ENCODE peak calls at places on chromosomes 6 and 20, in ten cellular contexts. K is pancreas, N is left ventricle myocardium inferior, C is iPS DF 6.9, M is Karpas-422, U is cardiac muscle cell, D is thoracic aorta, W is right lobe of liver, O is IMR-90, E is aorta. Z is an unnamed sample. For H3K36me3 and H3K27me3, the result is how much of the 10 kb centered on the place peaks cover.

GRCh38 chr6:90222724-90223198 is 73.9 kb downstream of the BACH2 start:
- DNase-seq in K (no peak), N (no peak), C (no peak), M (no peak), U (no peak), D (no peak), W (no peak), O (peak), E (no peak), Z (no peak)

GRCh38 chr6:35044771-35045275 is 96.3 kb downstream of the TCP11 start:
- DNase-seq in K (no peak), N (no peak), C (no peak), M (no peak), U (no peak), D (no peak), W (no peak), O (no peak), E (peak), Z (peak)

GRCh38 chr6:19734061-19734460 is 103.1 kb upstream of the ID4 start:
- DNase-seq in K (no peak), N (no peak), C (no peak), M (no peak), U (no peak), D (no peak), W (no peak), O (no peak), E (no peak), Z (no peak)

GRCh38 chr6:166627875-166628849 is 1.1 kb upstream of the RPS6KA2 start:
- DNase-seq in K (peak), N (peak), C (no peak), M (peak), U (peak), D (no peak), W (peak), O (peak), E (peak), Z (peak)

GRCh38 chr6:53064726-53065265 is 408 bp upstream of the FBXO9 start:
- DNase-seq in K (peak), N (peak), C (peak), M (peak), U (peak), D (peak), W (peak), O (peak), E (peak), Z (peak)

GRCh38 chr6:43096451-43097097 is 20.5 kb downstream of the PTK7 start:
- DNase-seq in K (no peak), N (no peak), C (no peak), M (no peak), U (no peak), D (no peak), W (no peak), O (peak), E (peak), Z (peak)

GRCh38 chr6:100173211-100173610 is 179.2 kb upstream of the MCHR2 start:
- DNase-seq in K (no peak), N (no peak), C (no peak), M (no peak), U (no peak), D (no peak), W (no peak), O (no peak), E (no peak), Z (no peak)

GRCh38 chr6:34514593-34515472 is 41.3 kb downstream of the SPDEF start:
- DNase-seq in K (no peak), N (peak), C (peak), M (no peak), U (peak), D (no peak), W (no peak), O (peak), E (peak), Z (no peak)

GRCh38 chr6:151497935-151498726 is 4.3 kb downstream of the CCDC170 start:
- DNase-seq in K (no peak), N (no peak), C (no peak), M (no peak), U (no peak), D (no peak), W (no peak), O (peak), E (no peak), Z (no peak)

GRCh38 chr6:56510984-56511531 is 131.6 kb downstream of the DST start:
- DNase-seq in K (peak), N (no peak), C (no peak), M (no peak), U (no peak), D (no peak), W (no peak), O (peak), E (no peak), Z (no peak)

GRCh38 chr6:110878751-110879539 is 4.4 kb downstream of the AMD1 start:
- DNase-seq in K (no peak), N (no peak), C (no peak), M (no peak), U (peak), D (no peak), W (peak), O (peak), E (no peak), Z (peak)

GRCh38 chr6:73878403-73878802 is 182.4 kb downstream of the CD109 start:
- DNase-seq in K (no peak), N (no peak), C (no peak), M (no peak), U (no peak), D (no peak), W (no peak), O (no peak), E (no peak), Z (no peak)

GRCh38 chr6:116572162-116572561 is 858 bp downstream of the RWDD1 start:
- DNase-seq in K (peak), N (peak), C (no peak), M (peak), U (peak), D (no peak), W (peak), O (peak), E (no peak), Z (peak)

GRCh38 chr6:56693988-56694387 is 51.3 kb upstream of the DST start:
- DNase-seq in K (no peak), N (no peak), C (no peak), M (no peak), U (no peak), D (no peak), W (no peak), O (no peak), E (no peak), Z (no peak)

GRCh38 chr20:38167851-38168760 is 3.0 kb upstream of the TGM2 start:
- DNase-seq in K (no peak), N (peak), C (no peak), M (no peak), U (no peak), D (peak), W (peak), O (peak), E (peak), Z (peak)

GRCh38 chr20:22905667-22906066 is 129.4 kb upstream of the SSTR4 start:
- DNase-seq in K (peak), N (peak), C (no peak), M (no peak), U (no peak), D (no peak), W (no peak), O (no peak), E (no peak), Z (peak)

GRCh38 chr6:106110167-106110826 is 24.2 kb downstream of the PRDM1 start:
- DNase-seq in K (no peak), N (no peak), C (no peak), M (no peak), U (no peak), D (no peak), W (no peak), O (no peak), E (no peak), Z (no peak)

GRCh38 chr20:25064561-25064960 is 6.6 kb upstream of the ACSS1 start:
- DNase-seq in K (no peak), N (no peak), C (no peak), M (no peak), U (no peak), D (no peak), W (peak), O (no peak), E (no peak), Z (no peak)

GRCh38 chr6:3315841-3316240 is 57.1 kb downstream of the PSMG4 start:
- DNase-seq in K (no peak), N (no peak), C (no peak), M (no peak), U (no peak), D (no peak), W (no peak), O (no peak), E (no peak), Z (no peak)

GRCh38 chr6:145569140-145569539 is 166.2 kb downstream of the EPM2A start:
- DNase-seq in K (no peak), N (no peak), C (no peak), M (no peak), U (no peak), D (no peak), W (no peak), O (peak), E (no peak), Z (no peak)

GRCh38 chr20:46074006-46074405 is 15.8 kb downstream of the NCOA5 start:
- DNase-seq in K (no peak), N (no peak), C (no peak), M (no peak), U (no peak), D (no peak), W (no peak), O (no peak), E (no peak), Z (no peak)

GRCh38 chr20:46073443-46073842 is 16.3 kb downstream of the NCOA5 start:
- DNase-seq in K (no peak), N (no peak), C (no peak), M (no peak), U (no peak), D (no peak), W (no peak), O (no peak), E (no peak), Z (no peak)

GRCh38 chr20:46073024-46073423 is 16.7 kb downstream of the NCOA5 start:
- DNase-seq in K (no peak), N (no peak), C (no peak), M (no peak), U (no peak), D (no peak), W (no peak), O (no peak), E (no peak), Z (no peak)

GRCh38 chr20:46070215-46070910 is 19.4 kb downstream of the NCOA5 start:
- DNase-seq in K (no peak), N (no peak), C (no peak), M (no peak), U (no peak), D (no peak), W (no peak), O (peak), E (no peak), Z (no peak)

GRCh38 chr20:46071573-46071972 is 18.2 kb downstream of the NCOA5 start:
- DNase-seq in K (no peak), N (no peak), C (no peak), M (no peak), U (no peak), D (no peak), W (no peak), O (no peak), E (no peak), Z (no peak)
- H3K36me3 ChIP-seq in K (under half), N (half or more), C (under half), M (under half), U (under half), D (under half), W (under half), O (under half), E (under half), Z (half or more)

GRCh38 chr20:57482148-57482547 is 42.8 kb downstream of the CTCFL start:
- DNase-seq in K (no peak), N (no peak), C (no peak), M (peak), U (no peak), D (no peak), W (no peak), O (no peak), E (no peak), Z (no peak)

GRCh38 chr20:57483287-57484050 is 41.5 kb downstream of the CTCFL start:
- DNase-seq in K (no peak), N (no peak), C (no peak), M (peak), U (no peak), D (no peak), W (no peak), O (no peak), E (no peak), Z (no peak)

GRCh38 chr20:57482796-57483195 is 42.1 kb downstream of the CTCFL start:
- DNase-seq in K (no peak), N (no peak), C (no peak), M (no peak), U (no peak), D (no peak), W (no peak), O (no peak), E (no peak), Z (no peak)

GRCh38 chr20:57484772-57485171 is 40.2 kb downstream of the CTCFL start:
- DNase-seq in K (no peak), N (no peak), C (no peak), M (no peak), U (no peak), D (no peak), W (no peak), O (no peak), E (no peak), Z (no peak)

GRCh38 chr20:57485770-57486169 is 39.2 kb downstream of the CTCFL start:
- DNase-seq in K (no peak), N (no peak), C (no peak), M (no peak), U (no peak), D (no peak), W (no peak), O (no peak), E (no peak), Z (no peak)
- H3K27me3 ChIP-seq in K (under half), N (under half), C (under half), M (under half), U (under half), D (under half), W (under half), O (under half), E (under half), Z (under half)

GRCh38 chr6:30334077-30334476 is 7.3 kb downstream of the TRIM39 start:
- DNase-seq in K (no peak), N (no peak), C (no peak), M (no peak), U (no peak), D (no peak), W (no peak), O (peak), E (no peak), Z (no peak)

GRCh38 chr6:30327232-30327746 is 562 bp downstream of the TRIM39 start:
- DNase-seq in K (no peak), N (no peak), C (no peak), M (no peak), U (no peak), D (no peak), W (no peak), O (no peak), E (no peak), Z (no peak)

GRCh38 chr6:30329331-30329730 is 2.6 kb downstream of the TRIM39 start:
- DNase-seq in K (no peak), N (peak), C (no peak), M (no peak), U (no peak), D (no peak), W (no peak), O (no peak), E (no peak), Z (no peak)

GRCh38 chr6:30326446-30327231 is at the start of gene TRIM39:
- DNase-seq in K (peak), N (peak), C (no peak), M (peak), U (peak), D (peak), W (peak), O (peak), E (peak), Z (peak)

DNA sequence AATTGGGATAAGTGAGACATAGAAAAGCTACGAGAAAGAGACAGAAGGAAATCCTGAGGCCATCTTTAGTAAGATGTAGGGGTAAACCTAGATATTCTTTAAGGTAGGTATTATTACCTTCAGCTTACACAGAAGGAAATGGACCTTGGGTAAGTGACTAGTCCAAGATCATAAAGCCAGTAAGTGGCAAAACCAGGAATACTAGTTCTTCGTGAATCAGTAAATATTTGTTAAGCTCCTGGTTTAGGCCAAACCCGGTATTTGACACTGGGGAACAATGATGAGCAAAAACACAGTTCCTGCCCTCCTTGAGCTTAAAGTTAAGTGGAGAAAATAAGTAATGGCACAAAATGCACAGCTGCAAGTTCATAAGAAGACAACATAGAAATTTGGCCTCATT is 5.3 kb downstream of the TRIM39 start:
- DNase-seq in K (no peak), N (no peak), C (no peak), M (no peak), U (no peak), D (no peak), W (no peak), O (no peak), E (no peak), Z (no peak)
- H3K36me3 ChIP-seq in K (under half), N (half or more), C (under half), M (under half), U (under half), D (under half), W (under half), O (under half), E (under half), Z (under half)

GRCh38 chr20:63325554-63326313 is 32.7 kb downstream of the COL20A1 start:
- DNase-seq in K (no peak), N (peak), C (no peak), M (no peak), U (no peak), D (no peak), W (no peak), O (no peak), E (peak), Z (no peak)
- H3K27me3 ChIP-seq in K (under half), N (half or more), C (under half), M (under half), U (under half), D (under half), W (under half), O (under half), E (under half), Z (under half)

DNA sequence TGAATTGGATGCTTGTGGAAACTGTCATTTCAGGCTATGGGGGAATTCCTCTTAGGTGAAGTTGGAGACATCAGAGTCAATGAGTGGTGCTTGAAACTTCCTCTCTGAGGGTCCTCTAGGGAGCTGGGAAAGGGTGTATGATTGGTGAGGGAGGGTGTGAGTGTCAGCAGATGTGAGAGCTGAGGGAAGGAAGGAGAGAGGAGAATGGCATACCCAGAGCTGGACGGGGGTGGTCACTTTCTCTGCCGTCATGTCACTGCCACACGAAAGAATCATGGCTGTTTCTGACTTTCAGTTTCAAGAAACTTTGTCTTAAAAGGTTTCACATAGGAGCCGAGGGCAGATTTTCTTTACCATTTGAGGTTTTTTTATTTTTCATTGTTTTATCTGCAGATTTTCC is 50.3 kb downstream of the DEK start:
- DNase-seq in K (no peak), N (no peak), C (no peak), M (no peak), U (peak), D (no peak), W (no peak), O (no peak), E (no peak), Z (no peak)
- H3K36me3 ChIP-seq in K (under half), N (half or more), C (under half), M (under half), U (under half), D (under half), W (under half), O (under half), E (under half), Z (under half)

GRCh38 chr20:62535964-62536363 is 60.2 kb upstream of the GATA5 start:
- DNase-seq in K (no peak), N (peak), C (no peak), M (no peak), U (no peak), D (no peak), W (no peak), O (no peak), E (no peak), Z (no peak)
- H3K27me3 ChIP-seq in K (under half), N (under half), C (under half), M (under half), U (under half), D (under half), W (under half), O (half or more), E (under half), Z (under half)

GRCh38 chr20:13810446-13810845 is 25.6 kb downstream of the NDUFAF5 start:
- DNase-seq in K (no peak), N (no peak), C (no peak), M (no peak), U (no peak), D (no peak), W (no peak), O (no peak), E (no peak), Z (no peak)

GRCh38 chr20:13816757-13817156 is 31.9 kb downstream of the NDUFAF5 start:
- DNase-seq in K (no peak), N (no peak), C (no peak), M (no peak), U (no peak), D (no peak), W (no peak), O (no peak), E (no peak), Z (no peak)

GRCh38 chr20:13813910-13814309 is 29.1 kb downstream of the NDUFAF5 start:
- DNase-seq in K (no peak), N (no peak), C (no peak), M (no peak), U (no peak), D (no peak), W (no peak), O (no peak), E (no peak), Z (no peak)

GRCh38 chr20:13817342-13817741 is 32.5 kb downstream of the NDUFAF5 start:
- DNase-seq in K (no peak), N (no peak), C (no peak), M (no peak), U (no peak), D (no peak), W (no peak), O (peak), E (no peak), Z (no peak)

DNA sequence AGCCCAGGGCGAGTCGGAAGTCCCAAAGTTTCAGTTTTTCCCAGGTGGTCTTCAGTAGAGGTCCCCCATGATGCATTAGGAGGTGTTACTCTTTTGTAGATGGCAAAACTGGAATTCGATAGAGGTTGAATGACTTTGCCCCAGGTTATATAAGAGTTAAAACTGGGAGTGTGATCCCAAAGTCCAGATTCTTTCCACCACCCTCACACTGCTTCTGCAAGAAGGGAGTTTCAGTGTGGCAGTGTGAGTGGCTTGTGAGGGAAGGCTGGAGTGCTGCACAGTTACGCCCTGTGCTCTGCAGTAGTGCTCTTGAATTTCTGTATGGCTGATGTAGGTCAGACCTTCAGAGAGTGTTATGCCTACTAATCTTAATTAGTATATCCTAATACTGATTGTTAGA is 29.8 kb downstream of the NDUFAF5 start:
- DNase-seq in K (no peak), N (no peak), C (no peak), M (no peak), U (no peak), D (no peak), W (no peak), O (no peak), E (no peak), Z (no peak)
- H3K36me3 ChIP-seq in K (under half), N (half or more), C (under half), M (half or more), U (half or more), D (half or more), W (under half), O (under half), E (under half), Z (half or more)

DNA sequence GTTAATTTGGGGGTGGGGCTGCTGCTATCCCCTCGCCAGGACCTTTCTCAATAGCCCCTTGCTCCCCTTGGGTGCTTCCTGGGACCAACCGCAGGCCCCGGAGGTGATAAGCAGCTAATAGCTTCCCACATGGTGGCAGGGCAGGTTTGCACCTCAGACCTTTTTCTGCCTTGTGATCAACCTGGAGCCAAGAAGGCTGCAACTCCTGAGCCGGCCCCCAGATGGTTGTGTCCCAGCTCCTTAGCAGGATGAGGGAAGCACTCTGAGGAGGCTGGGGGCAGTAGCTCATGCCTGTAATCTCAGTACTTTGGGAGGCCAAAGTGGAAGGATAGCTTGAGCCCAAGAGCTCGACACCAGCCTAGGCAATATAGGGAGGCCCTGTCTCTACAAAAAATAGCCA is 85.5 kb downstream of the BMP7 start:
- DNase-seq in K (peak), N (no peak), C (no peak), M (peak), U (no peak), D (no peak), W (no peak), O (no peak), E (no peak), Z (no peak)
- H3K27me3 ChIP-seq in K (under half), N (under half), C (under half), M (under half), U (under half), D (under half), W (under half), O (under half), E (under half), Z (under half)